ENCODE peak calls at places on chromosomes 2 and 18, in four cellular contexts. D is brain microvascular endothelial cell, E is cardiac muscle cell, Z is ecto neural progenitor cell. T is an unnamed sample.

GRCh38 chr2:232982926-232983668 is 30.0 kb downstream of the NGEF start:
- DNase-seq in Z (peak; percentile 70), E (no peak), D (no peak), T (no peak)

GRCh38 chr2:195898505-195898904 is 170.1 kb downstream of the DNAH7 start:
- DNase-seq in Z (no peak), E (peak; percentile 97), D (peak; percentile 99), T (peak; percentile 91)

GRCh38 chr2:46097714-46098480 is 199.3 kb upstream of the EPAS1 start:
- DNase-seq in D (peak; percentile 96), Z (no peak), E (peak; percentile 99), T (peak; percentile 84)

GRCh38 chr18:44723366-44723765 is 42.7 kb downstream of the SETBP1 start:
- DNase-seq in E (no peak), Z (no peak), D (no peak), T (no peak)

GRCh38 chr2:124983595-124983994 is 958.5 kb downstream of the CNTNAP5 start:
- DNase-seq in D (no peak), E (peak; percentile 24), Z (no peak), T (no peak)

GRCh38 chr2:101704816-101705565 is 7.5 kb downstream of the MAP4K4 start:
- DNase-seq in E (peak; percentile 27), D (no peak), Z (no peak), T (peak; percentile 48)

GRCh38 chr18:27665264-27665799 is 480.2 kb upstream of the CHST9 start:
- DNase-seq in Z (no peak), E (no peak), D (no peak), T (no peak)

GRCh38 chr18:11146947-11147345 is 2.4 kb downstream of the PIEZO2 start:
- DNase-seq in D (no peak), E (no peak), Z (no peak), T (no peak)

GRCh38 chr2:109638807-109639206 is 24.6 kb downstream of the SOWAHC start:
- DNase-seq in E (peak; percentile 81), Z (no peak), D (peak; percentile 12), T (no peak)

GRCh38 chr2:65161551-65162100 is 31.7 kb upstream of the RAB1A start:
- DNase-seq in E (no peak), Z (no peak), D (no peak), T (no peak)

GRCh38 chr2:134549104-134549503 is 169.7 kb downstream of the TMEM163 start:
- DNase-seq in Z (no peak), E (peak; percentile 69), D (no peak), T (peak; percentile 57)

GRCh38 chr2:241274127-241274526 is 41.3 kb downstream of the HDLBP start:
- DNase-seq in E (no peak), Z (no peak), D (no peak), T (no peak)

GRCh38 chr2:201353116-201353515 is 4.0 kb downstream of the FLACC1 start:
- DNase-seq in D (no peak), E (no peak), Z (no peak), T (no peak)

GRCh38 chr18:58541789-58542425 is 87.0 kb downstream of the ALPK2 start:
- DNase-seq in Z (no peak), D (peak; percentile 94), E (peak; percentile 92), T (peak; percentile 89)

GRCh38 chr2:239361311-239361642 is 39.5 kb downstream of the HDAC4 start:
- DNase-seq in E (peak; percentile 39), Z (no peak), D (no peak), T (peak; percentile 60)

GRCh38 chr18:62759704-62760402 is 44.5 kb downstream of the PHLPP1 start:
- DNase-seq in Z (no peak), D (peak; percentile 52), E (peak; percentile 24), T (peak; percentile 30)

GRCh38 chr2:59578349-59578748 is 975.1 kb downstream of the BCL11A start:
- DNase-seq in E (no peak), D (no peak), Z (no peak), T (no peak)

GRCh38 chr2:173126819-173127218 is 51.2 kb downstream of the MAP3K20 start:
- DNase-seq in D (no peak), E (peak; percentile 54), Z (no peak), T (no peak)

GRCh38 chr2:144824611-144825010 is 304.7 kb upstream of the ZEB2 start:
- DNase-seq in D (no peak), Z (no peak), E (no peak), T (no peak)

GRCh38 chr2:46942143-46942526 is 26.5 kb upstream of the MCFD2 start:
- DNase-seq in D (no peak), E (peak; percentile 12), Z (no peak), T (peak; percentile 53)

GRCh38 chr2:21972580-21972979 is 848.8 kb downstream of the TDRD15 start:
- DNase-seq in Z (no peak), D (no peak), E (no peak), T (no peak)

GRCh38 chr2:142048581-142048980 is 82.2 kb downstream of the LRP1B start:
- DNase-seq in D (no peak), E (no peak), Z (no peak), T (no peak)

GRCh38 chr2:137957033-137957432 is 7.2 kb upstream of the HNMT start:
- DNase-seq in E (peak; percentile 95), D (peak; percentile 90), Z (no peak), T (peak; percentile 75)

GRCh38 chr2:227374158-227374557 is 4.9 kb downstream of the TM4SF20 start:
- DNase-seq in Z (no peak), D (no peak), E (peak; percentile 89), T (peak; percentile 32)

GRCh38 chr2:231563378-231563961 is 29.2 kb upstream of the TEX44 start:
- DNase-seq in E (peak; percentile 71), D (peak; percentile 41), Z (peak; percentile 71), T (peak; percentile 91)

GRCh38 chr2:27407798-27408491 is 1.4 kb downstream of the PPM1G start:
- DNase-seq in D (no peak), Z (peak; percentile 53), E (peak; percentile 65), T (peak; percentile 61)

GRCh38 chr2:63846487-63846886 is 4.8 kb downstream of the UGP2 start:
- DNase-seq in Z (no peak), E (peak; percentile 43), D (no peak), T (no peak)

GRCh38 chr2:237732070-237732469 is 66.5 kb upstream of the RBM44 start:
- DNase-seq in E (no peak), Z (no peak), D (no peak), T (no peak)

GRCh38 chr18:65214456-65214855 is 536.4 kb upstream of the CDH7 start:
- DNase-seq in E (no peak), Z (no peak), D (no peak), T (no peak)

GRCh38 chr2:214265991-214266489 is 144.8 kb upstream of the VWC2L start:
- DNase-seq in E (no peak), Z (no peak), D (no peak), T (peak; percentile 6)

GRCh38 chr2:10982931-10983701 is 71.4 kb downstream of the KCNF1 start:
- DNase-seq in D (no peak), Z (no peak), E (peak; percentile 45), T (peak; percentile 37)

GRCh38 chr2:116733699-116734098 is 1080.8 kb upstream of the DDX18 start:
- DNase-seq in Z (no peak), D (no peak), E (no peak), T (no peak)